ENCODE peak calls at places on chromosome 17, in five cellular contexts. One of them, this sample, is unnamed.

GRCh38 chr17:45149669-45150603 is 1.7 kb downstream of the HEXIM1 start:
- DNase-seq in NCI-H510A: no peak
- DNase-seq in cardiac muscle cell: peak
- DNase-seq in HS-5: no peak
- DNase-seq in psoas muscle: peak
- DNase-seq in this sample: peak

GRCh38 chr17:39080416-39081179 is 70.8 kb downstream of the PLXDC1 start:
- DNase-seq in NCI-H510A: no peak
- DNase-seq in cardiac muscle cell: peak
- DNase-seq in HS-5: no peak
- DNase-seq in psoas muscle: peak
- DNase-seq in this sample: no peak

GRCh38 chr17:77892469-77893143 is 65.9 kb upstream of the TNRC6C start:
- DNase-seq in NCI-H510A: no peak
- DNase-seq in cardiac muscle cell: peak
- DNase-seq in HS-5: no peak
- DNase-seq in psoas muscle: no peak
- DNase-seq in this sample: peak

GRCh38 chr17:59706900-59707181 is 389 bp downstream of the PTRH2 start:
- DNase-seq in NCI-H510A: no peak
- DNase-seq in cardiac muscle cell: no peak
- DNase-seq in HS-5: no peak
- DNase-seq in psoas muscle: no peak
- DNase-seq in this sample: no peak

GRCh38 chr17:35299108-35299507 is 56.2 kb downstream of the SLFN5 start:
- DNase-seq in NCI-H510A: no peak
- DNase-seq in cardiac muscle cell: no peak
- DNase-seq in HS-5: no peak
- DNase-seq in psoas muscle: no peak
- DNase-seq in this sample: no peak

GRCh38 chr17:55598495-55598894 is 87.2 kb upstream of the SMIM36 start:
- DNase-seq in NCI-H510A: no peak
- DNase-seq in cardiac muscle cell: no peak
- DNase-seq in HS-5: no peak
- DNase-seq in psoas muscle: no peak
- DNase-seq in this sample: no peak

GRCh38 chr17:63446981-63447687 is 1.0 kb upstream of the CYB561 start:
- DNase-seq in NCI-H510A: peak
- DNase-seq in cardiac muscle cell: peak
- DNase-seq in HS-5: no peak
- DNase-seq in psoas muscle: no peak
- DNase-seq in this sample: peak

GRCh38 chr17:19019041-19019941 is 14.7 kb upstream of the FAM83G start:
- DNase-seq in NCI-H510A: no peak
- DNase-seq in cardiac muscle cell: no peak
- DNase-seq in HS-5: no peak
- DNase-seq in psoas muscle: peak
- DNase-seq in this sample: no peak

GRCh38 chr17:66909811-66910210 is 54.7 kb upstream of the CACNG4 start:
- DNase-seq in NCI-H510A: no peak
- DNase-seq in cardiac muscle cell: no peak
- DNase-seq in HS-5: no peak
- DNase-seq in psoas muscle: no peak
- DNase-seq in this sample: no peak

GRCh38 chr17:83100220-83100852 is 20.9 kb downstream of the METRNL start:
- DNase-seq in NCI-H510A: no peak
- DNase-seq in cardiac muscle cell: no peak
- DNase-seq in HS-5: no peak
- DNase-seq in psoas muscle: no peak
- DNase-seq in this sample: no peak

GRCh38 chr17:44932096-44932495 is 15.5 kb downstream of the KIF18B start:
- DNase-seq in NCI-H510A: no peak
- DNase-seq in cardiac muscle cell: no peak
- DNase-seq in HS-5: no peak
- DNase-seq in psoas muscle: no peak
- DNase-seq in this sample: peak